ENCODE peak calls at places on chromosome 16, in seven cellular contexts. R is fibroblast of lung; G is endodermal cell; T is hepatocyte; H is upper lobe of right lung; D is thoracic aorta; X is naive thymus-derived CD4-positive, alpha-beta T cell. V is an unnamed sample.

GRCh38 chr16:48035142-48035541 is 120.7 kb downstream of the ABCC12 start:
- DNase-seq in R (no peak), G (no peak), T (peak; percentile 35), H (no peak), D (no peak), X (no peak), V (no peak)

GRCh38 chr16:53829186-53829747 is 125.3 kb downstream of the FTO start:
- DNase-seq in R (peak; percentile 15), G (no peak), T (no peak), H (no peak), D (no peak), X (no peak), V (no peak)

GRCh38 chr16:86191663-86192062 is 292.7 kb downstream of the IRF8 start:
- DNase-seq in R (no peak), G (peak; percentile 68), T (no peak), H (no peak), D (no peak), X (no peak), V (no peak)

GRCh38 chr16:1347286-1347855 is 4.3 kb downstream of the TSR3 start:
- DNase-seq in R (no peak), G (no peak), T (no peak), H (no peak), D (no peak), X (no peak), V (no peak)

GRCh38 chr16:68396481-68396880 is 51.8 kb downstream of the SMPD3 start:
- DNase-seq in R (peak; percentile 51), G (no peak), T (peak; percentile 51), H (no peak), D (no peak), X (peak; percentile 52), V (no peak)

GRCh38 chr16:15803608-15804007 is 53.2 kb downstream of the MYH11 start:
- DNase-seq in R (no peak), G (no peak), T (no peak), H (no peak), D (no peak), X (no peak), V (no peak)

GRCh38 chr16:53775821-53776431 is 72.0 kb downstream of the FTO start:
- DNase-seq in R (peak; percentile 90), G (no peak), T (peak; percentile 65), H (peak; percentile 64), D (peak; percentile 12), X (no peak), V (no peak)

GRCh38 chr16:9787717-9788116 is 394.5 kb downstream of the GRIN2A start:
- DNase-seq in R (no peak), G (no peak), T (no peak), H (no peak), D (no peak), X (no peak), V (no peak)

GRCh38 chr16:6483634-6484033 is 849.0 kb upstream of the RBFOX1 start:
- DNase-seq in R (no peak), G (peak; percentile 86), T (no peak), H (no peak), D (no peak), X (no peak), V (peak; percentile 2)

GRCh38 chr16:6481894-6482293 is 850.8 kb upstream of the RBFOX1 start:
- DNase-seq in R (no peak), G (no peak), T (no peak), H (no peak), D (no peak), X (no peak), V (no peak)

GRCh38 chr16:6484931-6485330 is 847.7 kb upstream of the RBFOX1 start:
- DNase-seq in R (no peak), G (no peak), T (no peak), H (no peak), D (no peak), X (no peak), V (no peak)

GRCh38 chr16:6484121-6484520 is 848.5 kb upstream of the RBFOX1 start:
- DNase-seq in R (no peak), G (no peak), T (no peak), H (no peak), D (no peak), X (no peak), V (no peak)

DNA sequence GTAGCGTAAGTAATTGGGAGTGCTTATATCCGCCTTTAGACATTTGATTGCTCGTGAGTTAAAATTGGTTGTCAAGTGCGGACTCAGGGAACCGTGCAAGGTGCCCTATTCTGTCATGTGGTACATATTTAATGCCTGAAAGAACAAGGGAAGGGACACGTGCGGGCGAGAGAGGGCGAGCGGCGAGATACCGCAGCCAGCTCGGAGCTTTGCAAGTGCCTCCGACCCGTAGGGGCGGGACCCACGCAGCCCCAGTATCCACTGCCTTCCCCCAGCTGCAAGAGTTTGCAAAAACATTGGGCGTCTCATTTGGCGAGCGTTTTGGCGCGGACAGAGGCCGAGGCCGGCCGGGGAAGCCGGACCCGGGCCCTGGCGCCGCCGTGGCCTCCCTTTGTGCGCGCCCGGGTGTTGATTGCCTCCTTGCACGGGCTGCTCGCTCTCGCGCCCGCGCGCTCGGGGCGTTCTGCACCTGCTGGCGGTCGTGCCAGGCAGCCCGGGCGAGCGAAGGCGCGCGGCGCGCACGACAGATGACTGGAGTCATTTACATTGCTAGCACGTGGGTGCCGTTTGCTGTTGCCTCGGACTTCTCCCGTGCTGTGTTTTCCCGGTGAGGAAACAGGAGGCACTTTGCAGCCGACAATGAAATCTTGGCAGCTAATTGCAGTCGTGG is 849.6 kb upstream of the RBFOX1 start:
- DNase-seq in R (no peak), G (no peak), T (no peak), H (no peak), D (no peak), X (no peak), V (no peak)
- H3K4me3 ChIP-seq in R (no peak overlapping the region), G (no peak overlapping the region), T (no peak overlapping the region), H (no peak overlapping the region), D (no peak overlapping the region), X (no peak overlapping the region), V (no peak overlapping the region)

GRCh38 chr16:70741779-70742125 is 55.9 kb upstream of the MTSS2 start:
- DNase-seq in R (no peak), G (no peak), T (no peak), H (no peak), D (no peak), X (no peak), V (no peak)

GRCh38 chr16:70738083-70738977 is 52.5 kb upstream of the MTSS2 start:
- DNase-seq in R (peak; percentile 96), G (peak; percentile 85), T (peak; percentile 66), H (peak; percentile 85), D (no peak), X (no peak), V (no peak)

GRCh38 chr16:70739389-70739788 is 53.5 kb upstream of the MTSS2 start:
- DNase-seq in R (no peak), G (no peak), T (no peak), H (no peak), D (no peak), X (no peak), V (no peak)

GRCh38 chr16:70740919-70741778 is 55.3 kb upstream of the MTSS2 start:
- DNase-seq in R (peak; percentile 80), G (no peak), T (no peak), H (no peak), D (no peak), X (no peak), V (no peak)

DNA sequence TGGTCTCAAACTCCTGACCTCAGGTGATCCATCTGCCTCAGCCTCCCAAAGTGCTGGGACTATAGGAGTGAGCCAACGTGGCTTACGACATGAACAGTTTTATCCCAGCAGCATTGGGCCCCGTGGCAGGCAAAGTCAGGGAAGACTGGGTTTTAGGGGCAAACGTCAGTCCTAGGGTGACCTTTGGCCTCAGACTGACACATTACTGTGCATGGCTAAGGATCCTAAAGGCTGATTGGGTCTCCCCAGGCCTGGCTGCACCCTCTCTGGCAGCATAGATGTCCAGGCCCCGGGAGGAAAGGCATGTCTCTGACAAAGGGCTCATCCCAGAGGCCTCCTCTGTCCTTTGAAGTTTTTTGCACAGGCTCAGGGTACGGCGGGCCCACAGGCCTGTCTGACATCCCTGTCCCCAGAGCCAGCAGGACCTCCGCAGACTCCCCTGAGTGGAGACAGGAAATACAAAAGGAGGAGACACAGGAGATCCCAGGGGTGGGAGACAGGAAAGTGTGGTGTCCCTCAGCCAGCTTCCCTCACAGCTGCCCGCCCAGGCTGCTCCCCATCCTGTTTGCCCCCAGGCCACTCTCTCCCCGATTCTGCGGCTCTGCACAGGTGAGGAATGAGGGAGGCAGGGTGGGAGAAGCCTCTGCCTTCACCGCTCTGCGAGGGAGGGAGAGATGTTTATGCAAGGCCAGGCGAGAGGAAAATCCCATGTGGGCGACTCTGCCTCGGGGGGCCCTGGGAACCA is 54.5 kb upstream of the MTSS2 start:
- DNase-seq in R (no peak), G (no peak), T (no peak), H (no peak), D (no peak), X (no peak), V (no peak)
- H3K27ac ChIP-seq in R (peak overlapping the region; percentile 79), G (peak overlapping the region; percentile 24), T (peak overlapping the region; percentile 60), H (peak overlapping the region; percentile 38), D (no peak overlapping the region), X (no peak overlapping the region), V (no peak overlapping the region)

GRCh38 chr16:2517954-2518605 is 2.1 kb upstream of the AMDHD2 start:
- DNase-seq in R (no peak), G (no peak), T (no peak), H (no peak), D (no peak), X (peak; percentile 6), V (no peak)

GRCh38 chr16:2520097-2520783 is at the start of gene AMDHD2:
- DNase-seq in R (peak; percentile 92), G (peak; percentile 95), T (peak; percentile 98), H (peak; percentile 95), D (peak; percentile 77), X (peak; percentile 89), V (no peak)

GRCh38 chr16:2519711-2520080 is 475 bp upstream of the AMDHD2 start:
- DNase-seq in R (no peak), G (no peak), T (no peak), H (no peak), D (no peak), X (no peak), V (no peak)

GRCh38 chr16:2520784-2521577 is 810 bp downstream of the AMDHD2 start:
- DNase-seq in R (no peak), G (peak; percentile 70), T (peak; percentile 69), H (peak; percentile 76), D (no peak), X (peak; percentile 83), V (no peak)

GRCh38 chr16:2518823-2519710 is 1.1 kb upstream of the AMDHD2 start:
- DNase-seq in R (no peak), G (no peak), T (no peak), H (peak; percentile 70), D (no peak), X (peak; percentile 6), V (no peak)
- H3K4me3 ChIP-seq in R (no peak overlapping the region), G (no peak overlapping the region), T (no peak overlapping the region), H (peak overlapping the region; percentile 67), D (peak overlapping the region; percentile 70), X (no peak overlapping the region), V (no peak overlapping the region)

GRCh38 chr16:88874938-88875599 is 8.6 kb upstream of the PABPN1L start:
- DNase-seq in R (no peak), G (no peak), T (no peak), H (no peak), D (no peak), X (no peak), V (no peak)
- H3K27ac ChIP-seq in R (no peak overlapping the region), G (no peak overlapping the region), T (no peak overlapping the region), H (no peak overlapping the region), D (no peak overlapping the region), X (no peak overlapping the region), V (no peak overlapping the region)

GRCh38 chr16:66489385-66489784 is 60.5 kb downstream of the TK2 start:
- DNase-seq in R (no peak), G (no peak), T (no peak), H (no peak), D (no peak), X (no peak), V (no peak)
- H3K4me3 ChIP-seq in R (no peak overlapping the region), G (no peak overlapping the region), T (no peak overlapping the region), H (no peak overlapping the region), D (no peak overlapping the region), X (no peak overlapping the region), V (no peak overlapping the region)

GRCh38 chr16:82891424-82891823 is 264.7 kb downstream of the CDH13 start:
- DNase-seq in R (no peak), G (no peak), T (no peak), H (no peak), D (no peak), X (no peak), V (no peak)
- H3K27ac ChIP-seq in R (no peak overlapping the region), G (no peak overlapping the region), T (no peak overlapping the region), H (no peak overlapping the region), D (no peak overlapping the region), X (no peak overlapping the region), V (no peak overlapping the region)